ENCODE peak calls at places on chromosomes 12 and 14, in four cellular contexts. G, E, J and X are unnamed samples.

GRCh38 chr12:120388711-120389431 is 19.9 kb upstream of the MSI1 start:
- DNase-seq in G (no peak), E (no peak), J (no peak), X (no peak)

GRCh38 chr12:42326466-42327226 is 679 bp downstream of the PPHLN1 start:
- DNase-seq in E (no peak), J (no peak), G (peak), X (peak)

GRCh38 chr14:31038521-31039166 is 12.5 kb upstream of the STRN3 start:
- DNase-seq in G (no peak), J (no peak), E (no peak), X (no peak)

GRCh38 chr12:14995583-14996425 is 23.0 kb downstream of the PDE6H start:
- DNase-seq in E (no peak), G (no peak), J (no peak), X (peak)

GRCh38 chr14:58082491-58083098 is 69.4 kb downstream of the ARMH4 start:
- DNase-seq in G (peak), J (no peak), E (no peak), X (peak)

GRCh38 chr12:112350593-112351592 is 31.3 kb downstream of the HECTD4 start:
- DNase-seq in E (no peak), J (no peak), G (no peak), X (no peak)

GRCh38 chr12:124678421-124678893 is 111.0 kb upstream of the NCOR2 start:
- DNase-seq in E (no peak), G (no peak), J (no peak), X (no peak)

GRCh38 chr12:74349925-74350324 is 187.7 kb upstream of the ATXN7L3B start:
- DNase-seq in G (peak), J (no peak), E (no peak), X (peak)

GRCh38 chr14:24367506-24368214 is at the start of gene NFATC4:
- DNase-seq in J (peak), E (peak), G (peak), X (peak)

GRCh38 chr12:51914034-51914923 is 7.0 kb downstream of the ACVRL1 start:
- DNase-seq in J (no peak), G (no peak), E (peak), X (no peak)

GRCh38 chr12:116939734-116940133 is 29.0 kb downstream of the FBXW8 start:
- DNase-seq in G (no peak), E (peak), J (no peak), X (no peak)

GRCh38 chr12:105036937-105037649 is 47.2 kb downstream of the ALDH1L2 start:
- DNase-seq in G (no peak), E (no peak), J (no peak), X (no peak)

GRCh38 chr12:127435439-127435838 is 831.5 kb upstream of the TMEM132C start:
- DNase-seq in E (no peak), J (no peak), G (no peak), X (no peak)

GRCh38 chr14:97723834-97724770 is 926.9 kb downstream of the VRK1 start:
- DNase-seq in J (no peak), E (no peak), G (no peak), X (no peak)

GRCh38 chr12:45670339-45671065 is 59.0 kb upstream of the ARID2 start:
- DNase-seq in J (no peak), E (no peak), G (no peak), X (no peak)

GRCh38 chr12:74892057-74892633 is 317.5 kb downstream of the KCNC2 start:
- DNase-seq in E (no peak), G (no peak), J (no peak), X (no peak)

GRCh38 chr12:86081798-86082197 is 174.4 kb downstream of the MGAT4C start:
- DNase-seq in J (no peak), G (no peak), E (no peak), X (no peak)

GRCh38 chr12:116739381-116739887 is 1.3 kb downstream of the RNFT2 start:
- DNase-seq in G (no peak), E (no peak), J (no peak), X (no peak)

GRCh38 chr12:11545438-11546330 is 103.8 kb upstream of the ETV6 start:
- DNase-seq in J (no peak), G (no peak), E (no peak), X (no peak)

GRCh38 chr12:4134833-4135597 is 138.5 kb upstream of the CCND2 start:
- DNase-seq in E (no peak), G (no peak), J (no peak), X (no peak)

GRCh38 chr12:24069532-24070395 is 120.3 kb upstream of the SOX5 start:
- DNase-seq in G (no peak), E (no peak), J (no peak), X (no peak)

GRCh38 chr12:109771746-109772621 is 58.4 kb downstream of the FAM222A start:
- DNase-seq in G (no peak), E (no peak), J (no peak), X (no peak)

GRCh38 chr14:104554608-104555401 is 24.8 kb upstream of the C14orf180 start:
- DNase-seq in G (no peak), E (peak), J (no peak), X (no peak)

GRCh38 chr14:20632831-20633771 is 8.4 kb downstream of the OR6S1 start:
- DNase-seq in G (no peak), J (peak), E (no peak), X (no peak)

GRCh38 chr12:68915055-68915454 is 17.9 kb downstream of the CPM start:
- DNase-seq in J (no peak), E (no peak), G (peak), X (peak)

GRCh38 chr12:88391556-88391955 is 188.7 kb downstream of the KITLG start:
- DNase-seq in G (peak), E (no peak), J (no peak), X (peak)